ENCODE peak calls at places on chromosomes 3 and 15, in four cellular contexts. P is GM23248; B is stimulated activated CD8-positive, alpha-beta memory T cell treated with anti-CD3 and anti-CD28 coated beads, Interleukin-4, amount 100 ng/mL, for 4 hours; G is activated gamma-delta T cell treated with anti-CD3 and anti-CD28 coated beads, Interleukin-2, amount 50 U/mL, for 16 hours. E is an unnamed sample.

GRCh38 chr3:143769663-143770062 is 78.6 kb downstream of the SLC9A9 start:
- DNase-seq in P (peak), B (no peak), G (no peak), E (no peak)

GRCh38 chr3:46461971-46462910 is 2.5 kb downstream of the LTF start:
- DNase-seq in P (peak), B (no peak), G (no peak), E (no peak)

GRCh38 chr15:45131510-45131909 is 1.7 kb downstream of the DUOX1 start:
- DNase-seq in P (no peak), B (no peak), G (no peak), E (no peak)

GRCh38 chr3:1348547-1348946 is 255.7 kb downstream of the CNTN6 start:
- DNase-seq in P (peak), B (no peak), G (no peak), E (no peak)

GRCh38 chr3:15629860-15630597 is 28.5 kb downstream of the BTD start:
- DNase-seq in P (peak), B (peak), G (peak), E (peak)

GRCh38 chr15:77749236-77749997 is 116.7 kb upstream of the LINGO1 start:
- DNase-seq in P (no peak), B (no peak), G (no peak), E (no peak)

GRCh38 chr3:119937229-119937628 is 155.3 kb downstream of the NR1I2 start:
- DNase-seq in P (no peak), B (peak), G (peak), E (no peak)

GRCh38 chr3:156691920-156692319 is 17.5 kb downstream of the TIPARP start:
- DNase-seq in P (peak), B (no peak), G (no peak), E (no peak)

GRCh38 chr3:4990061-4990460 is 10.8 kb downstream of the BHLHE40 start:
- DNase-seq in P (peak), B (no peak), G (no peak), E (no peak)

E was measured in stimulated activated naive B cell treated with anti-CD40 and anti-IgM and Interleukin-4, amounts not matched to agents 10 μg/mL and 1 μg/mL and 100 μg/mL, for 72 hours.